ENCODE peak calls at places on chromosomes 12 and 14, in seven cellular contexts. One of them, this sample, is unnamed.
A peak's percentile ranks its signal among the peaks of the same experiment; 100 is the strongest.

GRCh38 chr12:72057330-72057911 is 118.8 kb downstream of the TPH2 start:
- DNase-seq in fibroblast of lung: peak; percentile 60
- DNase-seq in HTR-8/SVneo: peak; percentile 3
- DNase-seq in NCI-H446: peak; percentile 35
- DNase-seq in ACHN: peak; percentile 11
- DNase-seq in Kasumi-1: no peak
- DNase-seq in tibial artery: no peak
- DNase-seq in this sample: no peak

GRCh38 chr12:1220127-1221092 is 229.4 kb downstream of the ERC1 start:
- DNase-seq in fibroblast of lung: no peak
- DNase-seq in HTR-8/SVneo: no peak
- DNase-seq in NCI-H446: no peak
- DNase-seq in ACHN: no peak
- DNase-seq in Kasumi-1: no peak
- DNase-seq in tibial artery: no peak
- DNase-seq in this sample: no peak

GRCh38 chr12:67797316-67797741 is 148.8 kb downstream of the DYRK2 start:
- DNase-seq in fibroblast of lung: peak; percentile 54
- DNase-seq in HTR-8/SVneo: no peak
- DNase-seq in NCI-H446: peak; percentile 63
- DNase-seq in ACHN: no peak
- DNase-seq in Kasumi-1: no peak
- DNase-seq in tibial artery: no peak
- DNase-seq in this sample: peak; percentile 23

GRCh38 chr12:113899844-113900471 is 66.2 kb downstream of the RBM19 start:
- DNase-seq in fibroblast of lung: no peak
- DNase-seq in HTR-8/SVneo: no peak
- DNase-seq in NCI-H446: no peak
- DNase-seq in ACHN: peak; percentile 43
- DNase-seq in Kasumi-1: no peak
- DNase-seq in tibial artery: no peak
- DNase-seq in this sample: no peak

GRCh38 chr12:46455648-46456352 is 83.2 kb upstream of the SLC38A2 start:
- DNase-seq in fibroblast of lung: peak; percentile 62
- DNase-seq in HTR-8/SVneo: no peak
- DNase-seq in NCI-H446: no peak
- DNase-seq in ACHN: no peak
- DNase-seq in Kasumi-1: no peak
- DNase-seq in tibial artery: no peak
- DNase-seq in this sample: peak; percentile 35

GRCh38 chr12:49767333-49767732 is 26.0 kb downstream of the TMBIM6 start:
- DNase-seq in fibroblast of lung: no peak
- DNase-seq in HTR-8/SVneo: no peak
- DNase-seq in NCI-H446: no peak
- DNase-seq in ACHN: no peak
- DNase-seq in Kasumi-1: no peak
- DNase-seq in tibial artery: no peak
- DNase-seq in this sample: no peak

GRCh38 chr12:50932787-50933280 is 19.5 kb upstream of the HIGD1C start:
- DNase-seq in fibroblast of lung: no peak
- DNase-seq in HTR-8/SVneo: no peak
- DNase-seq in NCI-H446: no peak
- DNase-seq in ACHN: no peak
- DNase-seq in Kasumi-1: no peak
- DNase-seq in tibial artery: no peak
- DNase-seq in this sample: no peak

GRCh38 chr14:23183479-23183878 is at the start of gene SLC7A8:
- DNase-seq in fibroblast of lung: no peak
- DNase-seq in HTR-8/SVneo: no peak
- DNase-seq in NCI-H446: peak; percentile 44
- DNase-seq in ACHN: no peak
- DNase-seq in Kasumi-1: no peak
- DNase-seq in tibial artery: peak; percentile 83
- DNase-seq in this sample: no peak

GRCh38 chr14:79016828-79017505 is 846.8 kb downstream of the NRXN3 start:
- DNase-seq in fibroblast of lung: peak; percentile 89
- DNase-seq in HTR-8/SVneo: peak; percentile 64
- DNase-seq in NCI-H446: peak; percentile 74
- DNase-seq in ACHN: peak; percentile 90
- DNase-seq in Kasumi-1: no peak
- DNase-seq in tibial artery: no peak
- DNase-seq in this sample: peak; percentile 63

GRCh38 chr14:34175574-34175973 is 224.7 kb upstream of the EGLN3 start:
- DNase-seq in fibroblast of lung: no peak
- DNase-seq in HTR-8/SVneo: no peak
- DNase-seq in NCI-H446: no peak
- DNase-seq in ACHN: no peak
- DNase-seq in Kasumi-1: no peak
- DNase-seq in tibial artery: no peak
- DNase-seq in this sample: no peak

GRCh38 chr12:131102493-131102931 is 148.8 kb downstream of the ADGRD1 start:
- DNase-seq in fibroblast of lung: no peak
- DNase-seq in HTR-8/SVneo: no peak
- DNase-seq in NCI-H446: no peak
- DNase-seq in ACHN: no peak
- DNase-seq in Kasumi-1: no peak
- DNase-seq in tibial artery: peak; percentile 55
- DNase-seq in this sample: no peak

GRCh38 chr12:105330938-105331804 is 680 bp downstream of the C12orf75 start:
- DNase-seq in fibroblast of lung: no peak
- DNase-seq in HTR-8/SVneo: no peak
- DNase-seq in NCI-H446: no peak
- DNase-seq in ACHN: peak; percentile 46
- DNase-seq in Kasumi-1: no peak
- DNase-seq in tibial artery: no peak
- DNase-seq in this sample: no peak

GRCh38 chr12:76124456-76124855 is 40.0 kb upstream of the NAP1L1 start:
- DNase-seq in fibroblast of lung: peak; percentile 35
- DNase-seq in HTR-8/SVneo: no peak
- DNase-seq in NCI-H446: no peak
- DNase-seq in ACHN: no peak
- DNase-seq in Kasumi-1: no peak
- DNase-seq in tibial artery: no peak
- DNase-seq in this sample: peak; percentile 25